ENCODE peak calls at places on chromosomes 6 and 20, in ten cellular contexts. R is GM10248; W is GM18507; G is NCI-H2081 treated with DMSO at 0.1 percent for 48 hours; V is GM03348; Z is A549; M is ACHN; L is NCI-H345; K is mesenchymal stem cell; J is activated T-cell treated with anti-CD3 and anti-CD28 coated beads, Interleukin-2, amount 50 U/mL, for 72 hours. U is an unnamed sample.

GRCh38 chr6:137235686-137236085 is 16.5 kb upstream of the IFNGR1 start:
- DNase-seq in R (no peak), W (no peak), G (no peak), V (no peak), Z (no peak), M (no peak), L (no peak), K (no peak), J (no peak), U (no peak)

GRCh38 chr6:170177383-170178265 is 113.3 kb downstream of the DLL1 start:
- DNase-seq in R (no peak), W (no peak), G (no peak), V (no peak), Z (no peak), M (no peak), L (peak), K (peak), J (no peak), U (no peak)

GRCh38 chr6:9516207-9516606 is 898.7 kb downstream of the TFAP2A start:
- DNase-seq in R (no peak), W (no peak), G (no peak), V (peak), Z (peak), M (peak), L (no peak), K (peak), J (no peak), U (peak)

GRCh38 chr6:84539122-84539856 is 225.1 kb downstream of the TBX18 start:
- DNase-seq in R (no peak), W (no peak), G (no peak), V (peak), Z (no peak), M (no peak), L (no peak), K (no peak), J (no peak), U (no peak)

GRCh38 chr20:50415516-50416268 is 94.5 kb upstream of the PTPN1 start:
- DNase-seq in R (no peak), W (no peak), G (no peak), V (peak), Z (peak), M (no peak), L (no peak), K (peak), J (no peak), U (peak)

GRCh38 chr6:33018904-33019303 is 9.5 kb upstream of the HLA-DOA start:
- DNase-seq in R (peak), W (no peak), G (no peak), V (peak), Z (no peak), M (peak), L (no peak), K (peak), J (peak), U (no peak)

GRCh38 chr6:135331002-135331401 is 149.9 kb downstream of the MYB start:
- DNase-seq in R (peak), W (no peak), G (no peak), V (peak), Z (no peak), M (no peak), L (no peak), K (no peak), J (no peak), U (no peak)

GRCh38 chr6:26322645-26323482 is 42.1 kb upstream of the BTN3A2 start:
- DNase-seq in R (peak), W (no peak), G (peak), V (peak), Z (peak), M (peak), L (peak), K (peak), J (peak), U (peak)

GRCh38 chr6:166949533-166950442 is 6.6 kb downstream of the RNASET2 start:
- DNase-seq in R (no peak), W (peak), G (no peak), V (no peak), Z (no peak), M (no peak), L (no peak), K (no peak), J (no peak), U (no peak)

GRCh38 chr6:116382587-116382986 is 11.8 kb downstream of the DSE start:
- DNase-seq in R (no peak), W (no peak), G (no peak), V (no peak), Z (no peak), M (no peak), L (no peak), K (no peak), J (no peak), U (no peak)

GRCh38 chr6:55448446-55448845 is 121.2 kb downstream of the GFRAL start:
- DNase-seq in R (no peak), W (no peak), G (no peak), V (peak), Z (no peak), M (peak), L (no peak), K (no peak), J (no peak), U (no peak)

GRCh38 chr6:170201361-170201760 is 89.5 kb downstream of the DLL1 start:
- DNase-seq in R (no peak), W (no peak), G (no peak), V (no peak), Z (no peak), M (no peak), L (no peak), K (no peak), J (no peak), U (no peak)

GRCh38 chr20:63734111-63734945 is 2.1 kb upstream of the LIME1 start:
- DNase-seq in R (peak), W (no peak), G (no peak), V (no peak), Z (no peak), M (no peak), L (no peak), K (no peak), J (no peak), U (no peak)

GRCh38 chr20:36926653-36927200 is 24.8 kb downstream of the SAMHD1 start:
- DNase-seq in R (no peak), W (no peak), G (no peak), V (no peak), Z (no peak), M (no peak), L (no peak), K (no peak), J (no peak), U (no peak)

GRCh38 chr6:31864818-31865204 is 2.2 kb upstream of the NEU1 start:
- DNase-seq in R (no peak), W (no peak), G (no peak), V (no peak), Z (no peak), M (no peak), L (no peak), K (no peak), J (no peak), U (no peak)

GRCh38 chr6:169162968-169163903 is 90.4 kb downstream of the THBS2 start:
- DNase-seq in R (no peak), W (no peak), G (no peak), V (peak), Z (peak), M (peak), L (no peak), K (peak), J (no peak), U (no peak)

GRCh38 chr6:106460481-106460880 is 100.0 kb downstream of the CRYBG1 start:
- DNase-seq in R (no peak), W (no peak), G (no peak), V (no peak), Z (no peak), M (no peak), L (no peak), K (no peak), J (no peak), U (no peak)

GRCh38 chr6:75601608-75602163 is at the start of gene SENP6:
- DNase-seq in R (peak), W (peak), G (no peak), V (peak), Z (peak), M (peak), L (peak), K (peak), J (peak), U (peak)

GRCh38 chr6:1678966-1679690 is 69.4 kb downstream of the FOXC1 start:
- DNase-seq in R (no peak), W (no peak), G (peak), V (no peak), Z (no peak), M (no peak), L (no peak), K (no peak), J (no peak), U (no peak)

GRCh38 chr6:159691963-159692287 is 1.1 kb downstream of the SOD2 start:
- DNase-seq in R (peak), W (no peak), G (no peak), V (no peak), Z (no peak), M (no peak), L (no peak), K (peak), J (no peak), U (no peak)

GRCh38 chr6:11363881-11364576 is 131.6 kb upstream of the NEDD9 start:
- DNase-seq in R (no peak), W (no peak), G (no peak), V (no peak), Z (no peak), M (no peak), L (no peak), K (peak), J (peak), U (no peak)

GRCh38 chr6:38720295-38720694 is 5.2 kb downstream of the DNAH8 start:
- DNase-seq in R (no peak), W (no peak), G (no peak), V (no peak), Z (peak), M (no peak), L (no peak), K (peak), J (no peak), U (no peak)

GRCh38 chr6:40894962-40895799 is 143.8 kb downstream of the UNC5CL start:
- DNase-seq in R (no peak), W (no peak), G (no peak), V (peak), Z (peak), M (peak), L (no peak), K (peak), J (no peak), U (peak)

GRCh38 chr20:818001-818664 is 15.4 kb upstream of the FAM110A start:
- DNase-seq in R (no peak), W (no peak), G (no peak), V (no peak), Z (no peak), M (no peak), L (no peak), K (no peak), J (no peak), U (no peak)

GRCh38 chr20:56429496-56429895 is 17.4 kb downstream of the CASS4 start:
- DNase-seq in R (no peak), W (no peak), G (no peak), V (peak), Z (no peak), M (no peak), L (no peak), K (peak), J (no peak), U (no peak)

GRCh38 chr6:45184040-45184439 is 144.1 kb upstream of the RUNX2 start:
- DNase-seq in R (no peak), W (no peak), G (no peak), V (no peak), Z (no peak), M (no peak), L (no peak), K (no peak), J (no peak), U (no peak)

GRCh38 chr6:100479180-100480035 is 14.7 kb upstream of the SIM1 start:
- DNase-seq in R (no peak), W (no peak), G (no peak), V (peak), Z (peak), M (peak), L (peak), K (peak), J (no peak), U (no peak)

GRCh38 chr20:32474967-32475819 is 109.9 kb downstream of the NOL4L start:
- DNase-seq in R (peak), W (peak), G (no peak), V (peak), Z (peak), M (peak), L (no peak), K (peak), J (no peak), U (peak)

GRCh38 chr20:16261733-16262277 is 311.4 kb downstream of the KIF16B start:
- DNase-seq in R (no peak), W (no peak), G (no peak), V (no peak), Z (no peak), M (no peak), L (no peak), K (no peak), J (no peak), U (no peak)

GRCh38 chr20:62920039-62920645 is 6.2 kb downstream of the DIDO1 start:
- DNase-seq in R (no peak), W (no peak), G (no peak), V (no peak), Z (no peak), M (no peak), L (no peak), K (no peak), J (no peak), U (no peak)

GRCh38 chr6:113959235-113959634 is 11.7 kb downstream of the HDAC2 start:
- DNase-seq in R (no peak), W (no peak), G (no peak), V (no peak), Z (no peak), M (no peak), L (no peak), K (no peak), J (no peak), U (no peak)

GRCh38 chr6:65259080-65259479 is 447.9 kb downstream of the EYS start:
- DNase-seq in R (no peak), W (no peak), G (peak), V (no peak), Z (peak), M (peak), L (no peak), K (peak), J (no peak), U (no peak)

GRCh38 chr20:23350855-23351838 is 556 bp downstream of the NXT1 start:
- DNase-seq in R (peak), W (no peak), G (no peak), V (peak), Z (peak), M (peak), L (peak), K (peak), J (peak), U (peak)

GRCh38 chr6:54990001-54990400 is 143.4 kb downstream of the FAM83B start:
- DNase-seq in R (no peak), W (no peak), G (no peak), V (no peak), Z (no peak), M (no peak), L (no peak), K (peak), J (no peak), U (no peak)

GRCh38 chr6:25629202-25629584 is 22.8 kb upstream of the SCGN start:
- DNase-seq in R (no peak), W (no peak), G (no peak), V (no peak), Z (no peak), M (no peak), L (peak), K (no peak), J (no peak), U (no peak)

U was measured in nephron progenitor cell.